ENCODE peak calls at places on chromosomes 11 and 22, in six cellular contexts. E is caudate nucleus, P is tibial nerve, H is posterior cingulate gyrus, Q is GM13977, O is psoas muscle. K is an unnamed sample.

GRCh38 chr11:83910135-83910534 is 624.0 kb upstream of the CCDC90B start:
- DNase-seq in E (no peak), P (no peak), H (no peak), Q (no peak), O (no peak), K (no peak)

GRCh38 chr11:58739725-58740430 is 8.1 kb upstream of the GLYAT start:
- DNase-seq in E (no peak), P (no peak), H (no peak), Q (no peak), O (no peak), K (no peak)

GRCh38 chr22:31085928-31086327 is 4.8 kb downstream of the SMTN start:
- DNase-seq in E (no peak), P (no peak), H (no peak), Q (peak), O (no peak), K (no peak)

GRCh38 chr11:33775832-33776231 is 1.5 kb upstream of the FBXO3 start:
- DNase-seq in E (no peak), P (no peak), H (no peak), Q (peak), O (no peak), K (no peak)

GRCh38 chr22:26522592-26522991 is 10.3 kb upstream of the TFIP11 start:
- DNase-seq in E (no peak), P (no peak), H (no peak), Q (no peak), O (no peak), K (no peak)

GRCh38 chr11:126334665-126335462 is 20.6 kb upstream of the ST3GAL4 start:
- DNase-seq in E (no peak), P (no peak), H (no peak), Q (no peak), O (no peak), K (no peak)

GRCh38 chr11:103317118-103317517 is 207.9 kb downstream of the DYNC2H1 start:
- DNase-seq in E (no peak), P (no peak), H (no peak), Q (no peak), O (no peak), K (no peak)

GRCh38 chr22:23754980-23755636 is 883 bp upstream of the VPREB3 start:
- DNase-seq in E (no peak), P (no peak), H (no peak), Q (no peak), O (no peak), K (no peak)

GRCh38 chr11:68216171-68216938 is 3.3 kb upstream of the KMT5B start:
- DNase-seq in E (no peak), P (no peak), H (no peak), Q (no peak), O (peak), K (no peak)

GRCh38 chr11:34976496-34976895 is 60.1 kb downstream of the PDHX start:
- DNase-seq in E (no peak), P (no peak), H (no peak), Q (no peak), O (no peak), K (no peak)

GRCh38 chr11:109644158-109644557 is 222.2 kb downstream of the C11orf87 start:
- DNase-seq in E (peak), P (no peak), H (peak), Q (no peak), O (no peak), K (no peak)

GRCh38 chr11:3122775-3123201 is 42.3 kb downstream of the OSBPL5 start:
- DNase-seq in E (no peak), P (no peak), H (peak), Q (no peak), O (no peak), K (no peak)

GRCh38 chr22:46935506-46936377 is 173.3 kb downstream of the TBC1D22A start:
- DNase-seq in E (no peak), P (no peak), H (no peak), Q (no peak), O (no peak), K (no peak)

GRCh38 chr22:46916886-46917625 is 154.6 kb downstream of the TBC1D22A start:
- DNase-seq in E (no peak), P (no peak), H (no peak), Q (no peak), O (no peak), K (no peak)

GRCh38 chr11:116714902-116715301 is 57.9 kb downstream of the BUD13 start:
- DNase-seq in E (no peak), P (no peak), H (no peak), Q (no peak), O (no peak), K (no peak)

GRCh38 chr11:1563697-1564534 is 8.2 kb downstream of the DUSP8 start:
- DNase-seq in E (no peak), P (no peak), H (no peak), Q (no peak), O (no peak), K (no peak)

GRCh38 chr11:73191151-73191550 is 26.9 kb upstream of the P2RY2 start:
- DNase-seq in E (no peak), P (no peak), H (no peak), Q (no peak), O (no peak), K (no peak)

GRCh38 chr11:118437046-118437735 is 899 bp downstream of the KMT2A start:
- DNase-seq in E (no peak), P (no peak), H (no peak), Q (peak), O (peak), K (no peak)

GRCh38 chr22:19645905-19646304 is 68.4 kb upstream of the SEPTIN5 start:
- DNase-seq in E (no peak), P (no peak), H (no peak), Q (no peak), O (no peak), K (no peak)

K was measured in epithelial cell of prostate.